ENCODE peak calls at places on chromosomes 4 and X, in eight cellular contexts. B, I, P, O, R, T, S and M are unnamed samples.

GRCh38 chr4:108042927-108043326 is 53.2 kb downstream of the HADH start:
- DNase-seq in B (no peak), I (no peak), P (no peak), O (no peak), R (no peak), T (no peak), S (no peak), M (no peak)

GRCh38 chr4:154389142-154389541 is 102.5 kb downstream of the DCHS2 start:
- DNase-seq in B (no peak), I (no peak), P (no peak), O (no peak), R (no peak), T (no peak), S (no peak), M (no peak)

GRCh38 chr4:159097144-159097543 is 5.7 kb upstream of the RAPGEF2 start:
- DNase-seq in B (no peak), I (no peak), P (no peak), O (no peak), R (no peak), T (no peak), S (no peak), M (no peak)

GRCh38 chr4:35516102-35516501 is 728.2 kb downstream of the ARAP2 start:
- DNase-seq in B (no peak), I (no peak), P (no peak), O (no peak), R (no peak), T (no peak), S (no peak), M (no peak)

GRCh38 chr4:138632856-138633255 is 382.7 kb upstream of the NOCT start:
- DNase-seq in B (no peak), I (no peak), P (no peak), O (no peak), R (no peak), T (no peak), S (no peak), M (no peak)

GRCh38 chr4:56200275-56200674 is 187.0 kb downstream of the AASDH start:
- DNase-seq in B (no peak), I (no peak), P (no peak), O (no peak), R (no peak), T (no peak), S (no peak), M (no peak)

GRCh38 chrX:115030635-115031034 is 13.2 kb upstream of the IL13RA2 start:
- DNase-seq in B (no peak), I (no peak), P (no peak), O (no peak), R (peak), T (no peak), S (no peak), M (no peak)

GRCh38 chrX:39174761-39175417 is 373.6 kb downstream of the MID1IP1 start:
- DNase-seq in B (no peak), I (peak), P (no peak), O (no peak), R (peak), T (peak), S (peak), M (no peak)

GRCh38 chrX:41921492-41922124 is 1.7 kb downstream of the CASK start:
- DNase-seq in B (peak), I (no peak), P (peak), O (no peak), R (peak), T (peak), S (no peak), M (no peak)

GRCh38 chr4:3420606-3420955 is 21.2 kb upstream of the HGFAC start:
- DNase-seq in B (no peak), I (peak), P (no peak), O (no peak), R (no peak), T (no peak), S (no peak), M (no peak)

GRCh38 chrX:1452497-1453389 is at the start of gene ASMTL:
- DNase-seq in B (peak), I (peak), P (peak), O (peak), R (no peak), T (peak), S (no peak), M (no peak)

GRCh38 chrX:40006025-40007017 is 91.4 kb downstream of the BCOR start:
- DNase-seq in B (peak), I (peak), P (no peak), O (no peak), R (no peak), T (no peak), S (no peak), M (no peak)

GRCh38 chr4:13547563-13548041 is 3.3 kb upstream of the NKX3-2 start:
- DNase-seq in B (peak), I (no peak), P (no peak), O (peak), R (no peak), T (no peak), S (no peak), M (no peak)

GRCh38 chr4:52751349-52751911 is at the start of gene ERVMER34-1:
- DNase-seq in B (peak), I (peak), P (peak), O (peak), R (no peak), T (peak), S (no peak), M (no peak)

GRCh38 chrX:12955882-12956703 is 18.8 kb upstream of the TMSB4X start:
- DNase-seq in B (no peak), I (peak), P (peak), O (peak), R (no peak), T (peak), S (no peak), M (peak)

GRCh38 chr4:80029364-80029763 is 43.7 kb downstream of the ANTXR2 start:
- DNase-seq in B (no peak), I (no peak), P (no peak), O (no peak), R (no peak), T (no peak), S (no peak), M (no peak)

GRCh38 chr4:89492476-89493110 is 185.0 kb upstream of the GPRIN3 start:
- DNase-seq in B (no peak), I (no peak), P (peak), O (no peak), R (no peak), T (peak), S (no peak), M (no peak)

GRCh38 chrX:42955349-42955748 is 177.4 kb upstream of the PPP1R2C start:
- DNase-seq in B (no peak), I (no peak), P (no peak), O (no peak), R (no peak), T (no peak), S (no peak), M (no peak)

GRCh38 chr4:103478729-103479128 is 241.1 kb downstream of the TACR3 start:
- DNase-seq in B (no peak), I (no peak), P (peak), O (no peak), R (no peak), T (peak), S (no peak), M (no peak)

GRCh38 chrX:119605398-119605738 is 856 bp downstream of the NKRF start:
- DNase-seq in B (no peak), I (no peak), P (peak), O (peak), R (no peak), T (no peak), S (no peak), M (no peak)

GRCh38 chr4:15162465-15163283 is 160.4 kb downstream of the CPEB2 start:
- DNase-seq in B (peak), I (no peak), P (peak), O (no peak), R (peak), T (peak), S (no peak), M (no peak)

GRCh38 chrX:25755179-25755578 is 383.0 kb upstream of the MAGEB18 start:
- DNase-seq in B (no peak), I (no peak), P (no peak), O (no peak), R (no peak), T (no peak), S (no peak), M (no peak)

GRCh38 chr4:179624768-179625181 is 2182.5 kb upstream of the AGA start:
- DNase-seq in B (no peak), I (no peak), P (peak), O (no peak), R (no peak), T (peak), S (no peak), M (no peak)

GRCh38 chrX:33194876-33195433 is 16.4 kb downstream of the DMD start:
- DNase-seq in B (no peak), I (no peak), P (peak), O (no peak), R (no peak), T (peak), S (no peak), M (no peak)

GRCh38 chrX:16199343-16199742 is 32.1 kb downstream of the MAGEB17 start:
- DNase-seq in B (no peak), I (no peak), P (no peak), O (no peak), R (no peak), T (no peak), S (no peak), M (no peak)

GRCh38 chr4:140799686-140800225 is 43.6 kb upstream of the TBC1D9 start:
- DNase-seq in B (no peak), I (no peak), P (no peak), O (no peak), R (no peak), T (no peak), S (no peak), M (no peak)

GRCh38 chrX:106917830-106918500 is 2.2 kb upstream of the CLDN2 start:
- DNase-seq in B (no peak), I (no peak), P (peak), O (no peak), R (peak), T (peak), S (no peak), M (no peak)

GRCh38 chrX:154890990-154891639 is 5.0 kb downstream of the F8A1 start:
- DNase-seq in B (no peak), I (no peak), P (no peak), O (no peak), R (peak), T (no peak), S (peak), M (no peak)